ENCODE peak calls at places on chromosomes 5 and 9, in six cellular contexts. One of them, this sample, is unnamed. For H3K9me3, the result is how much of the 10 kb centered on the place peaks cover.

GRCh38 chr5:62000646-62001045 is 305.4 kb upstream of the KIF2A start:
- DNase-seq in tibial nerve: no peak
- DNase-seq in ovary: no peak
- DNase-seq in thyroid gland: no peak
- DNase-seq in gastrocnemius medialis: no peak
- DNase-seq in heart left ventricle: no peak
- DNase-seq in this sample: no peak

GRCh38 chr9:71704806-71705205 is 63.5 kb downstream of the CEMIP2 start:
- DNase-seq in tibial nerve: no peak
- DNase-seq in ovary: no peak
- DNase-seq in thyroid gland: peak
- DNase-seq in gastrocnemius medialis: no peak
- DNase-seq in heart left ventricle: no peak
- DNase-seq in this sample: no peak

GRCh38 chr9:129240581-129241211 is 62.6 kb upstream of the IER5L start:
- DNase-seq in tibial nerve: no peak
- DNase-seq in ovary: no peak
- DNase-seq in thyroid gland: no peak
- DNase-seq in gastrocnemius medialis: no peak
- DNase-seq in heart left ventricle: peak
- DNase-seq in this sample: no peak

GRCh38 chr5:106380736-106381135 is 1290.0 kb downstream of the EFNA5 start:
- DNase-seq in tibial nerve: no peak
- DNase-seq in ovary: no peak
- DNase-seq in thyroid gland: no peak
- DNase-seq in gastrocnemius medialis: no peak
- DNase-seq in heart left ventricle: no peak
- DNase-seq in this sample: no peak

GRCh38 chr5:153147891-153148623 is 342.4 kb upstream of the GRIA1 start:
- DNase-seq in tibial nerve: no peak
- DNase-seq in ovary: no peak
- DNase-seq in thyroid gland: peak
- DNase-seq in gastrocnemius medialis: no peak
- DNase-seq in heart left ventricle: peak
- DNase-seq in this sample: peak

GRCh38 chr9:124122813-124123462 is 111.4 kb downstream of the LHX2 start:
- DNase-seq in tibial nerve: no peak
- DNase-seq in ovary: no peak
- DNase-seq in thyroid gland: no peak
- DNase-seq in gastrocnemius medialis: no peak
- DNase-seq in heart left ventricle: no peak
- DNase-seq in this sample: no peak

GRCh38 chr5:111752426-111752965 is 4.5 kb downstream of the NREP start:
- DNase-seq in tibial nerve: no peak
- DNase-seq in ovary: no peak
- DNase-seq in thyroid gland: no peak
- DNase-seq in gastrocnemius medialis: no peak
- DNase-seq in heart left ventricle: no peak
- DNase-seq in this sample: no peak

GRCh38 chr9:128554155-128554862 is 1.9 kb downstream of the SPTAN1 start:
- DNase-seq in tibial nerve: peak
- DNase-seq in ovary: peak
- DNase-seq in thyroid gland: peak
- DNase-seq in gastrocnemius medialis: peak
- DNase-seq in heart left ventricle: peak
- DNase-seq in this sample: peak

GRCh38 chr5:58266402-58266801 is 193.5 kb downstream of the PLK2 start:
- DNase-seq in tibial nerve: no peak
- DNase-seq in ovary: no peak
- DNase-seq in thyroid gland: no peak
- DNase-seq in gastrocnemius medialis: no peak
- DNase-seq in heart left ventricle: no peak
- DNase-seq in this sample: no peak

GRCh38 chr9:87703636-87704276 is 22.2 kb upstream of the CTSL start:
- DNase-seq in tibial nerve: no peak
- DNase-seq in ovary: no peak
- DNase-seq in thyroid gland: no peak
- DNase-seq in gastrocnemius medialis: no peak
- DNase-seq in heart left ventricle: no peak
- DNase-seq in this sample: no peak

GRCh38 chr5:100690036-100690560 is 154.9 kb downstream of the FAM174A start:
- DNase-seq in tibial nerve: no peak
- DNase-seq in ovary: no peak
- DNase-seq in thyroid gland: no peak
- DNase-seq in gastrocnemius medialis: no peak
- DNase-seq in heart left ventricle: no peak
- DNase-seq in this sample: no peak

GRCh38 chr5:116494784-116495480 is 79.7 kb downstream of the SEMA6A start:
- DNase-seq in tibial nerve: no peak
- DNase-seq in ovary: no peak
- DNase-seq in thyroid gland: no peak
- DNase-seq in gastrocnemius medialis: no peak
- DNase-seq in heart left ventricle: no peak
- DNase-seq in this sample: no peak

GRCh38 chr9:135704366-135704947 is 2.5 kb downstream of the KCNT1 start:
- DNase-seq in tibial nerve: no peak
- DNase-seq in ovary: peak
- DNase-seq in thyroid gland: no peak
- DNase-seq in gastrocnemius medialis: no peak
- DNase-seq in heart left ventricle: peak
- DNase-seq in this sample: no peak

GRCh38 chr5:107576155-107576554 is 94.6 kb downstream of the EFNA5 start:
- DNase-seq in tibial nerve: no peak
- DNase-seq in ovary: no peak
- DNase-seq in thyroid gland: no peak
- DNase-seq in gastrocnemius medialis: no peak
- DNase-seq in heart left ventricle: no peak
- DNase-seq in this sample: no peak

GRCh38 chr5:151659001-151659754 is 27.5 kb downstream of the SPARC start:
- DNase-seq in tibial nerve: peak
- DNase-seq in ovary: peak
- DNase-seq in thyroid gland: peak
- DNase-seq in gastrocnemius medialis: peak
- DNase-seq in heart left ventricle: peak
- DNase-seq in this sample: peak

GRCh38 chr5:154179846-154180710 is 10.5 kb upstream of the GALNT10 start:
- DNase-seq in tibial nerve: no peak
- DNase-seq in ovary: no peak
- DNase-seq in thyroid gland: no peak
- DNase-seq in gastrocnemius medialis: peak
- DNase-seq in heart left ventricle: no peak
- DNase-seq in this sample: peak

GRCh38 chr5:31664566-31664965 is 25.6 kb downstream of the PDZD2 start:
- DNase-seq in tibial nerve: no peak
- DNase-seq in ovary: no peak
- DNase-seq in thyroid gland: no peak
- DNase-seq in gastrocnemius medialis: no peak
- DNase-seq in heart left ventricle: no peak
- DNase-seq in this sample: no peak

GRCh38 chr9:105694320-105694847 is at the start of gene TMEM38B:
- DNase-seq in tibial nerve: peak
- DNase-seq in ovary: peak
- DNase-seq in thyroid gland: peak
- DNase-seq in gastrocnemius medialis: peak
- DNase-seq in heart left ventricle: peak
- DNase-seq in this sample: peak
- TF ChIP-seq POLR2A in tibial nerve: peak
- TF ChIP-seq POLR2A in ovary: peak
- TF ChIP-seq POLR2A in thyroid gland: peak
- TF ChIP-seq POLR2A in gastrocnemius medialis: peak
- TF ChIP-seq POLR2A in heart left ventricle: no peak
- TF ChIP-seq POLR2A in this sample: peak

GRCh38 chr9:93601666-93602065 is 25.3 kb downstream of the PHF2 start:
- DNase-seq in tibial nerve: no peak
- DNase-seq in ovary: no peak
- DNase-seq in thyroid gland: no peak
- DNase-seq in gastrocnemius medialis: no peak
- DNase-seq in heart left ventricle: no peak
- DNase-seq in this sample: no peak

GRCh38 chr9:93610206-93610605 is 33.8 kb downstream of the PHF2 start:
- DNase-seq in tibial nerve: no peak
- DNase-seq in ovary: no peak
- DNase-seq in thyroid gland: no peak
- DNase-seq in gastrocnemius medialis: no peak
- DNase-seq in heart left ventricle: no peak
- DNase-seq in this sample: no peak

GRCh38 chr9:93603011-93603410 is 26.6 kb downstream of the PHF2 start:
- DNase-seq in tibial nerve: no peak
- DNase-seq in ovary: no peak
- DNase-seq in thyroid gland: no peak
- DNase-seq in gastrocnemius medialis: no peak
- DNase-seq in heart left ventricle: no peak
- DNase-seq in this sample: no peak

GRCh38 chr9:93603906-93604326 is 27.5 kb downstream of the PHF2 start:
- DNase-seq in tibial nerve: no peak
- DNase-seq in ovary: no peak
- DNase-seq in thyroid gland: no peak
- DNase-seq in gastrocnemius medialis: no peak
- DNase-seq in heart left ventricle: no peak
- DNase-seq in this sample: no peak

DNA sequence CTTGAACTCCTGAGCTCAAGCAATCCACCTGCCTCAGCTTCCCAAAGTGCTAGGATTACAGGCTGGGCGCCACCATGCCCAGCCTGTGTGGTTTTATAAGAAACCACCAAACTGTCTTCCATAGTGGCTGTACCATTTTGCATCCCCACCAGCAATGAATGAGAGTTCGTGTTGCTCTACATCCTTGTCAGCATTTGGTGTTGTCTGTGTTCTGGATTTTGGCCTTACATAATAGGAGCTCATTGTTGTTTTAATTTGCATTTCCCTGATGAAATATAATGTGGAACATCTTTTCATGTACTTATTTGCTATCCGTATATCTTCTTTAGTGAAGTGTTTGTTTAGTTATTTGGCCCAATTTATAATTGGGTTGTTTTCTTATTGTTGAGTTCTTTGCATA is 29.8 kb downstream of the PHF2 start:
- DNase-seq in tibial nerve: no peak
- DNase-seq in ovary: no peak
- DNase-seq in thyroid gland: no peak
- DNase-seq in gastrocnemius medialis: no peak
- DNase-seq in heart left ventricle: no peak
- DNase-seq in this sample: no peak
- H3K9me3 ChIP-seq in tibial nerve: half or more
- H3K9me3 ChIP-seq in ovary: under half
- H3K9me3 ChIP-seq in thyroid gland: under half
- H3K9me3 ChIP-seq in gastrocnemius medialis: under half
- H3K9me3 ChIP-seq in heart left ventricle: under half
- H3K9me3 ChIP-seq in this sample: under half

GRCh38 chr5:134435525-134435924 is 23.8 kb upstream of the CDKN2AIPNL start:
- DNase-seq in tibial nerve: no peak
- DNase-seq in ovary: no peak
- DNase-seq in thyroid gland: no peak
- DNase-seq in gastrocnemius medialis: peak
- DNase-seq in heart left ventricle: no peak
- DNase-seq in this sample: no peak

GRCh38 chr5:134438268-134438622 is 26.6 kb upstream of the CDKN2AIPNL start:
- DNase-seq in tibial nerve: no peak
- DNase-seq in ovary: no peak
- DNase-seq in thyroid gland: no peak
- DNase-seq in gastrocnemius medialis: peak
- DNase-seq in heart left ventricle: peak
- DNase-seq in this sample: no peak

GRCh38 chr5:134438641-134439621 is 27.2 kb upstream of the CDKN2AIPNL start:
- DNase-seq in tibial nerve: peak
- DNase-seq in ovary: peak
- DNase-seq in thyroid gland: peak
- DNase-seq in gastrocnemius medialis: peak
- DNase-seq in heart left ventricle: peak
- DNase-seq in this sample: peak

GRCh38 chr5:134436523-134437339 is 25.1 kb upstream of the CDKN2AIPNL start:
- DNase-seq in tibial nerve: peak
- DNase-seq in ovary: no peak
- DNase-seq in thyroid gland: peak
- DNase-seq in gastrocnemius medialis: peak
- DNase-seq in heart left ventricle: peak
- DNase-seq in this sample: peak

GRCh38 chr5:134437340-134438267 is 25.9 kb upstream of the CDKN2AIPNL start:
- DNase-seq in tibial nerve: no peak
- DNase-seq in ovary: no peak
- DNase-seq in thyroid gland: no peak
- DNase-seq in gastrocnemius medialis: peak
- DNase-seq in heart left ventricle: no peak
- DNase-seq in this sample: no peak
- TF ChIP-seq POLR2A in tibial nerve: no peak
- TF ChIP-seq POLR2A in ovary: no peak
- TF ChIP-seq POLR2A in thyroid gland: no peak
- TF ChIP-seq POLR2A in gastrocnemius medialis: no peak
- TF ChIP-seq POLR2A in heart left ventricle: no peak
- TF ChIP-seq POLR2A in this sample: no peak

DNA sequence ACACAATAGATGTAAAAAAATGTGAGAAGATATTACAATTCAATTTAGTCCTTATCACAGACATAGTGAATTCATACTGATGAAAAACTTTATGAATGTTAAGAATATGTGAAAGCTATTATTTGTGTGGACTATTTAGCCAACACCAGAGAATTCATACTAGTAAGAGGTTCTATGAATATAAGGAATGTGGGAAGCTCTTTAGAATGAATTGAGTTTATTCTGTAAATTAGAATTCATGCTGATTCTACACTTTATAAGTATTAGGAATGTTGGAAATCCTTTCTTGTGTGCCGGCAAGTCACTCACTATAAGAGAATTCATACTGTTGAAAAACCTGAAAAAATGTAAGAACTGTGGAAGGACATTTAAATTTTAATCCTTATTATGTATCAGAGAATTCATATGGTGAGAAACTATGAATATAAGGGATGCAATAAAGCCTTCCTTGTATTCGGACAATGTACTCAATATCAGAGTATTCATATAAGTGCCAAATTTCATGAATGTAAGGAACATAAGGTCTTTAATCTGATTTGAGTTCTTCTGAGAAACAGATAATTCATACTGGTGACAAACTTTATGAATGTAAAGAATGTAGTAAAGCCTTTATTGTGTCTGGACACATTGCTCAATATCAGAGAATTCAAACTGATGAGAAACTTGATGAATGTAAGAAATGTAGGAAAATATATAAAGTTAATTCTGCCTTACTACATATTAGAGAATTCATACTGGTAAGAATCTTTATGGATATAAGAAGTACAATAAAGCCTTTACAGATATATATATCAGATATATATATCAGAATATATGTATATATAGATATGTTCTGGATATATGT is 21.5 kb upstream of the PCDHA1 start:
- DNase-seq in tibial nerve: no peak
- DNase-seq in ovary: no peak
- DNase-seq in thyroid gland: no peak
- DNase-seq in gastrocnemius medialis: no peak
- DNase-seq in heart left ventricle: no peak
- DNase-seq in this sample: no peak
- H3K9me3 ChIP-seq in tibial nerve: half or more
- H3K9me3 ChIP-seq in ovary: under half
- H3K9me3 ChIP-seq in thyroid gland: under half
- H3K9me3 ChIP-seq in gastrocnemius medialis: half or more
- H3K9me3 ChIP-seq in heart left ventricle: half or more
- H3K9me3 ChIP-seq in this sample: under half